ENCODE peak calls at places on chromosomes 5 and 9, in eight cellular contexts. U is vagina, L is right lobe of liver, D is A549, S is tibial nerve, A is testis, J is heart left ventricle, X is spleen. V is an unnamed sample.

GRCh38 chr9:92970467-92970923 is 23.2 kb downstream of the FGD3 start:
- DNase-seq in X (no peak), D (no peak), U (no peak), L (no peak), S (no peak), J (no peak), A (no peak), V (peak; percentile 48)

GRCh38 chr5:66993448-66993847 is 203.2 kb downstream of the CD180 start:
- DNase-seq in J (no peak), X (no peak), S (no peak), L (no peak), U (no peak), A (no peak), D (no peak), V (no peak)

GRCh38 chr5:159310492-159310891 is 19.8 kb downstream of the IL12B start:
- DNase-seq in U (no peak), X (peak; percentile 80), S (no peak), J (no peak), A (no peak), D (no peak), L (no peak), V (no peak)

GRCh38 chr5:69148981-69149675 is 17.8 kb upstream of the CCNB1 start:
- DNase-seq in D (no peak), A (no peak), S (no peak), X (no peak), J (no peak), U (no peak), L (no peak), V (no peak)

GRCh38 chr9:79220666-79221065 is 351.1 kb upstream of the TLE4 start:
- DNase-seq in A (no peak), D (no peak), L (no peak), J (no peak), S (no peak), U (no peak), X (no peak), V (no peak)

GRCh38 chr5:102857090-102857818 is 102.1 kb downstream of the PAM start:
- DNase-seq in A (no peak), X (no peak), L (no peak), J (no peak), D (no peak), S (no peak), U (no peak), V (no peak)

GRCh38 chr5:96601811-96602244 is 60.3 kb upstream of the CAST start:
- DNase-seq in L (no peak), J (peak; percentile 48), U (no peak), X (no peak), D (peak; percentile 75), S (no peak), A (peak; percentile 81), V (peak; percentile 53)

GRCh38 chr9:88387733-88388202 is 476 bp upstream of the SPIN1 start:
- DNase-seq in S (no peak), D (peak; percentile 64), U (no peak), A (peak; percentile 68), J (no peak), X (peak; percentile 89), L (peak; percentile 67), V (peak; percentile 53)

GRCh38 chr5:141843156-141843927 is 34.9 kb downstream of the PCDH1 start:
- DNase-seq in J (no peak), A (no peak), S (no peak), L (no peak), D (no peak), X (no peak), U (no peak), V (no peak)

DNA sequence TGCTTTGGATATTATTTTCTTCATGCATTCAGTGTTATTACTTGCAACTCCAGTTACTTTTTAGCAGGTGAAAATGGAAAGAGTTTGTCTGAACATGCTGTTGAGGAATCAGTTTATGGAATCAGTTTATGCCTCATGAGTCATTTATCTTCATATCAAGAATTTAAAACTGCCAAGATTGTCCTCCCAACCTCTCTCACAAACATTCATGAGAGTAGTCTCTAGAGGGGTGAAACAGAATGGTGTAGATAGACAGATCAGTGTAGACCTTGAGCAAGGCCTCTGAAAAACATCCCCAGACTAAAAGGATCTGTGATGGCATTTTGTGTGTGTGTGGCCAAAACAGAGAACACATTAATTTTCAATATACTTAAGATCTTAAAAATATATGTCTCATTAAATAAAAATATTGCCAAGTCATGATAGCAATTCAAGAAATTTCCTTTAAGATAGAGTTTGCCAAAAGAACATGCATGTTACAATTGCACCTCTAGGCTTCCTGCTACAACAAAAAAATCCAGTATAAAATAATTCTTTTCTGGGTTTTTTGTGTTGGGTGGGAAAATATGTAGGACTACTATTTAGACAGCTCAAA is 5.0 kb downstream of the ANXA1 start:
- DNase-seq in S (no peak), D (no peak), U (no peak), J (no peak), L (no peak), A (no peak), X (no peak), V (no peak)
- H3K4me3 ChIP-seq in S (no peak overlapping the region), D (peak overlapping the region; percentile 62), U (no peak overlapping the region), J (no peak overlapping the region), L (no peak overlapping the region), A (no peak overlapping the region), X (no peak overlapping the region), V (no peak overlapping the region)

GRCh38 chr9:114338187-114338586 is 8.5 kb downstream of the ORM2 start:
- DNase-seq in J (no peak), S (no peak), U (no peak), X (no peak), A (no peak), D (no peak), L (no peak), V (no peak)
- TF ChIP-seq POLR2A in J (no peak), S (no peak), U (no peak), X (no peak), A (no peak), D (no peak), L (no peak), V (no peak)

GRCh38 chr9:129598089-129598596 is 22.8 kb downstream of the C9orf50 start:
- DNase-seq in U (no peak), J (no peak), S (no peak), X (no peak), L (no peak), D (no peak), A (no peak), V (no peak)
- H3K4me3 ChIP-seq in U (peak overlapping the region; percentile 50), J (peak overlapping the region; percentile 54), S (no peak overlapping the region), X (peak overlapping the region; percentile 22), L (no peak overlapping the region), D (peak overlapping the region; percentile 40), A (peak overlapping the region; percentile 46), V (no peak overlapping the region)

DNA sequence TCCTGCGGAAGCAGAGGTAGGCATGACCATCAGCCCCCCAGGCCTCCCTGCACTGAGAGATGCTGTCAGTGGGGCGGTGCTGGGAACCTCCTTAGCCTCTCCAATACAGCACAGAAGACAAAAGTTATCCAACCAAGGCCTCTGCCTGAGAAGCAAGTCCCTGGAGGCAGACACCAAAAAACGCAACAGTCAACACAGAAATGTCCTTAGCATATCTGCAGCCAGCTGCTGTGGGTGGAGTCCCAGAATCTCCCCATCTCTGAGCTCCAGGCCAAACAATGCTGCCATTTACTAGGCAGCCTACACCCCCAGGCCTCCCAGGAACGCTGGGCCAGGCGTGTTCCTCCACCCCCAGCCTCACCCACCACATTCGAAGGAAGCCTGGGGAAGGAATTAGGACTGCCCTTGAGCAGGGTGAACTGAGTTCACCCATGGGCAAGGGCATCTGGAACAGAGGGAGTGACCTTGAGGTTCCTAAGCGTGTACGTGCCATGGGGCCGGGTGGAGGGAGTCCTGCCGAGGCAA is 43.7 kb downstream of the STK10 start:
- DNase-seq in L (no peak), J (peak; percentile 50), A (peak; percentile 94), U (no peak), D (no peak), S (peak; percentile 63), X (no peak), V (no peak)
- TF ChIP-seq POLR2A in L (no peak), J (no peak), A (no peak), U (no peak), D (no peak), S (no peak), X (no peak), V (no peak)

GRCh38 chr9:98046161-98046543 is 10.4 kb upstream of the NANS start:
- DNase-seq in J (no peak), S (no peak), A (no peak), X (no peak), D (no peak), U (no peak), L (no peak), V (no peak)
- H3K4me3 ChIP-seq in J (no peak overlapping the region), S (no peak overlapping the region), A (no peak overlapping the region), X (peak overlapping the region; percentile 22), D (no peak overlapping the region), U (no peak overlapping the region), L (no peak overlapping the region), V (peak overlapping the region; percentile 91)

DNA sequence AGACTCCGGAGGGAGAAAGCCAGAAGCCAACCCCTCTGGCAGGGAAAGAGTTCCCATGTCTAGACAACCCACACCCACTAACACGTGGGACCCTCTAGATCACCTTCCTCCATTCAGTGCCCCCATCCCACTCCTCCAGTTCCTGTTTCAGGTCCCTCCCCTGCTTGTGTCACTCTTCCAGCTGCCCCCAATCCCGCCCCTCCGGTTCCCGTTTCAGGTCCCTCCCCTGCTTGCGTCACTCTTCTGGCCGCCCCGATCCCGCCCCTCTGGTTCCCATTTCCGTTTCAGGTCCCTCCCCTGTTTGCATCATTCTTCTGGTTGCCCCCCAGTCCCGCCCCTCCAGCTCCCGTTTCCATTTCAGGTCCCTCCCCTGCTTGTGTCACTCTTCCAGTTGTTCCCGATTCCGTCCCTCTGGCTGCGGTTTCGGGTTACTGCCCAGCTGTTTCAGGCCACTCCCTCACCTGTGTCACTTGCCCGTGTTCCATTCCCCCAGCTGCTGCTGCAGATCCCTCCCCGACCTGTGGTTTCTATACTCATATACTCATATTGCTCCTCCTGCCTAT is 64.8 kb upstream of the RANBP6 start:
- DNase-seq in L (peak; percentile 91), U (no peak), J (peak; percentile 88), X (peak; percentile 92), D (peak; percentile 93), S (peak; percentile 57), A (peak; percentile 88), V (peak; percentile 99)
- TF ChIP-seq POLR2A in L (no peak), U (no peak), J (peak; percentile 21), X (no peak), D (peak; percentile 33), S (no peak), A (no peak), V (peak; percentile 24)

GRCh38 chr5:62521319-62521718 is 57.3 kb upstream of the LRRC70 start:
- DNase-seq in A (no peak), X (no peak), L (no peak), J (no peak), S (no peak), U (no peak), D (no peak), V (peak; percentile 21)

GRCh38 chr5:62522811-62523210 is 55.8 kb upstream of the LRRC70 start:
- DNase-seq in U (no peak), S (no peak), A (no peak), J (no peak), D (no peak), X (no peak), L (no peak), V (no peak)
- H3K4me3 ChIP-seq in U (no peak overlapping the region), S (no peak overlapping the region), A (no peak overlapping the region), J (no peak overlapping the region), D (no peak overlapping the region), X (no peak overlapping the region), L (no peak overlapping the region), V (no peak overlapping the region)

GRCh38 chr5:37248970-37249819 is at the start of gene CPLANE1:
- DNase-seq in J (peak; percentile 84), S (peak; percentile 39), D (peak; percentile 81), U (no peak), L (peak; percentile 81), A (peak; percentile 78), X (peak; percentile 93), V (peak; percentile 94)
- TF ChIP-seq POLR2A in J (peak; percentile 82), S (peak; percentile 25), D (peak; percentile 92), U (peak; percentile 4), L (peak; percentile 63), A (no peak), X (no peak), V (peak; percentile 86)

V was measured in NB4.